ENCODE peak calls at places on chromosomes 3 and 15, in six cellular contexts. V is retinal pigment epithelial cell, N is cardiac fibroblast, O is MM.1S, U is osteoblast, Q is psoas muscle. K is an unnamed sample.

GRCh38 chr3:45968149-45968548 is 24.9 kb downstream of the CXCR6 start:
- DNase-seq in Q (no peak), N (no peak), O (no peak), U (no peak), V (no peak), K (no peak)

GRCh38 chr15:59532770-59533379 is 78.7 kb upstream of the GCNT3 start:
- DNase-seq in N (peak), U (peak), O (peak), Q (no peak), V (no peak), K (peak)

GRCh38 chr15:23806980-23807379 is 119.9 kb upstream of the NDN start:
- DNase-seq in Q (no peak), N (no peak), U (no peak), O (no peak), V (no peak), K (no peak)

GRCh38 chr15:68640791-68641331 is 62.1 kb downstream of the CORO2B start:
- DNase-seq in N (no peak), Q (no peak), V (no peak), O (no peak), U (peak), K (no peak)

GRCh38 chr15:84878504-84878903 is 6.0 kb upstream of the SLC28A1 start:
- DNase-seq in O (peak), U (no peak), V (peak), Q (peak), N (peak), K (peak)

GRCh38 chr15:40333922-40334492 is 6.7 kb downstream of the CCDC9B start:
- DNase-seq in Q (peak), U (peak), N (peak), O (no peak), V (peak), K (peak)

GRCh38 chr3:108131105-108131794 is 40.4 kb upstream of the CD47 start:
- DNase-seq in O (no peak), V (peak), N (peak), Q (no peak), U (peak), K (peak)

GRCh38 chr15:84778194-84778593 is 29.8 kb downstream of the ZNF592 start:
- DNase-seq in V (no peak), N (no peak), U (no peak), O (no peak), Q (no peak), K (no peak)

GRCh38 chr3:45793482-45794176 is 2.7 kb downstream of the SLC6A20 start:
- DNase-seq in O (no peak), N (no peak), V (peak), Q (no peak), U (peak), K (no peak)

GRCh38 chr3:140933109-140933508 is 8.5 kb upstream of the SLC25A36 start:
- DNase-seq in O (no peak), N (no peak), U (no peak), Q (no peak), V (no peak), K (no peak)

GRCh38 chr3:33313331-33313730 is 36.1 kb downstream of the FBXL2 start:
- DNase-seq in Q (no peak), V (no peak), U (no peak), O (no peak), N (peak), K (peak)

GRCh38 chr3:45939341-45939771 is 3.9 kb upstream of the CXCR6 start:
- DNase-seq in V (peak), U (peak), Q (no peak), O (no peak), N (no peak), K (no peak)

GRCh38 chr3:159187232-159187631 is 385.4 kb downstream of the MFSD1 start:
- DNase-seq in Q (no peak), N (no peak), V (no peak), U (no peak), O (no peak), K (no peak)

GRCh38 chr15:60620707-60621106 is 141.8 kb upstream of the ICE2 start:
- DNase-seq in N (no peak), Q (peak), U (no peak), V (no peak), O (no peak), K (no peak)

GRCh38 chr3:103127116-103127630 is 692.4 kb downstream of the ZPLD1 start:
- DNase-seq in U (no peak), V (no peak), N (no peak), O (no peak), Q (no peak), K (no peak)

GRCh38 chr15:91855684-91856553 is 2.4 kb downstream of the SLCO3A1 start:
- DNase-seq in N (no peak), O (no peak), V (no peak), Q (no peak), U (peak), K (no peak)

GRCh38 chr3:17562845-17563244 is 179.6 kb downstream of the TBC1D5 start:
- DNase-seq in V (no peak), Q (no peak), N (no peak), O (no peak), U (no peak), K (no peak)

GRCh38 chr3:139934557-139935070 is 371 bp upstream of the CLSTN2 start:
- DNase-seq in U (no peak), Q (peak), O (no peak), N (peak), V (peak), K (peak)

GRCh38 chr15:75891895-75892294 is 11.8 kb upstream of the FBXO22 start:
- DNase-seq in V (no peak), O (no peak), N (peak), U (peak), Q (no peak), K (peak)

GRCh38 chr3:47421741-47422649 is 41.2 kb downstream of the PTPN23 start:
- DNase-seq in U (peak), V (no peak), O (no peak), Q (peak), N (peak), K (peak)

GRCh38 chr15:91627473-91628309 is 225.8 kb upstream of the SLCO3A1 start:
- DNase-seq in O (no peak), N (no peak), U (no peak), V (peak), Q (no peak), K (no peak)

GRCh38 chr15:83380682-83381081 is 66.5 kb upstream of the SH3GL3 start:
- DNase-seq in U (peak), V (no peak), Q (no peak), O (peak), N (peak), K (peak)

GRCh38 chr3:16821053-16821452 is 63.7 kb upstream of the PLCL2 start:
- DNase-seq in N (no peak), V (no peak), U (peak), O (no peak), Q (no peak), K (no peak)

GRCh38 chr15:67103869-67104268 is 38.5 kb downstream of the SMAD3 start:
- DNase-seq in U (no peak), N (no peak), O (no peak), Q (no peak), V (no peak), K (no peak)

GRCh38 chr3:188590556-188590955 is 436.6 kb downstream of the LPP start:
- DNase-seq in V (no peak), N (no peak), U (no peak), Q (no peak), O (no peak), K (no peak)

GRCh38 chr3:79109758-79110157 is 658.0 kb downstream of the ROBO1 start:
- DNase-seq in Q (no peak), U (peak), N (no peak), O (no peak), V (no peak), K (no peak)

GRCh38 chr3:138587374-138587773 is 6.7 kb downstream of the CEP70 start:
- DNase-seq in O (no peak), Q (no peak), U (no peak), V (no peak), N (no peak), K (no peak)

GRCh38 chr15:85622432-85622831 is 172.3 kb downstream of the KLHL25 start:
- DNase-seq in N (peak), Q (no peak), V (no peak), U (no peak), O (no peak), K (no peak)

DNA sequence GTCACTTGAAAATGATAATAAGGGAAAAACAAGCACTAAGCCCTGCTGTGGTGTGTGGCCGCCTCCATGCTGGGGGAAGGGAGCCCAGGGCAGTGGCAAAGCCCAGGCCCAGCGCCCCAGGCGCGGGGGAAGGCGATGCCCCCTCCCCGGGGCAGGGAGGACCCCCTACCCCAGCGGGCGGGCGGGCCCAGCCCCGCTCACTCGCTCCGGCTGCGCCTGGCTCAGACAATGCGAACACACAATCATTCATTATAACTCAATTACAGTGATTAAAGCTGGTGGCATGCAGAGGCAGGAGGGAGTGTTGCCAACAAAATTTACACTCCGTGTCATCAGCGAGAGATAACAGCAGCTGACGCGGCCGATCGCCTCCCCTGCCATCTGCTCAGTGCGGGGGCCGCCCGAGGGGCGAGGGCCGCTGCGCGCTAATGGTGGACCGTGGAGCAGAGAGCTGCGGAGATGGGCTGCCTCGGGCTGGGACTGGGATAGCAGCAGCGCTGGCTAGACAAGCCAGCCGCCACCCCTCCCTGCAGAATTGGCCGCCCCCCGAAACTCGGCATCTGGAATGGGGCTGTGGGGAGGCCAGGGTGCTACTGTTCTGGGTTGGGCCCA is 64.1 kb downstream of the TLE3 start:
- DNase-seq in N (peak), U (peak), Q (no peak), O (no peak), V (no peak), K (peak)
- H3K4me3 ChIP-seq in N (no peak), U (no peak), Q (no peak), O (no peak), V (no peak), K (peak)

DNA sequence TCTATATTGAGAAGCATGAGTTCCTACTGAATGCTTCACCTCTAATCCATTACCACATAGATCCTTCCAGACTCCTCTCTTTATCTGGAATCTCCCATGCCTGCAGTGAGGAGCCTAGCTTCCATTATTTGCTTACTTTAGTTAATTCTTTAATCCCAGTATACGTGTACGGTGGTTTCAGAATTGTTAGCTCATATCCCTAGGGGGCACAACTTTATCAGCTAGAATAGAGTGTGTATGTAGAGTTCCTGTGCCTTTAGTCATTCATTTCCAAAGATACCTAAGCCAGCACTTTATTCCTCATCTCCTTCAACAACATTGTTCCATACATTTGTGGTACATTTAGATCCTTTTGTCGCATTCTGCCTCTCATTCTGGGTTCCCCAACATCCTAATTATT is 226.0 kb downstream of the TJP1 start:
- DNase-seq in N (peak), U (no peak), O (no peak), Q (no peak), V (no peak), K (no peak)
- TF ChIP-seq CTCF in N (peak), U (peak), O (no peak), Q (no peak), V (peak), K (peak)

GRCh38 chr3:184315506-184315867 is 1.1 kb downstream of the EIF4G1 start:
- DNase-seq in N (no peak), O (peak), Q (no peak), U (peak), V (no peak), K (no peak)

GRCh38 chr3:184316792-184317191 is 2.4 kb downstream of the EIF4G1 start:
- DNase-seq in O (no peak), U (peak), N (peak), Q (no peak), V (no peak), K (no peak)

GRCh38 chr3:184314700-184315505 is 497 bp downstream of the EIF4G1 start:
- DNase-seq in Q (peak), O (peak), U (peak), N (peak), V (no peak), K (peak)

GRCh38 chr3:184315871-184316661 is 1.7 kb downstream of the EIF4G1 start:
- DNase-seq in Q (peak), U (peak), N (peak), V (no peak), O (no peak), K (no peak)

DNA sequence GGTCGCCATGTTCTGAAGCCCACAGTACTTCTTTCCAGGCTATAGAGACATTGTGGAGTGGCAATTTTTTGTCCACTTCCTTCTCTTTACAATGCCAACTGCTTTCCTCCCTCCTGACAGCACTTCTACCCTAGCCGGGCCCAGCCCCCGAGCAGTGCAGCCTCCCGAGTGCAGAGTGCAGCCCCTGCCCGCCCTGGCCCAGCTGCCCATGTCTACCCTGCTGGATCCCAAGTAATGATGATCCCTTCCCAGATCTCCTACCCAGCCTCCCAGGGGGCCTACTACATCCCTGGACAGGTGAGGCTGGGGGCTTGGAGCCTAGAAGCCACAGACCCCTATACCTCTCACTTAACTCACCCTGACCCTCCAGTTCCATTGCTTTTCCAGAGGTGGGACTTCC is 2.8 kb downstream of the EIF4G1 start:
- DNase-seq in U (peak), Q (peak), O (no peak), V (no peak), N (no peak), K (no peak)
- H3K4me3 ChIP-seq in U (peak), Q (peak), O (peak), V (no peak), N (peak), K (peak)

DNA sequence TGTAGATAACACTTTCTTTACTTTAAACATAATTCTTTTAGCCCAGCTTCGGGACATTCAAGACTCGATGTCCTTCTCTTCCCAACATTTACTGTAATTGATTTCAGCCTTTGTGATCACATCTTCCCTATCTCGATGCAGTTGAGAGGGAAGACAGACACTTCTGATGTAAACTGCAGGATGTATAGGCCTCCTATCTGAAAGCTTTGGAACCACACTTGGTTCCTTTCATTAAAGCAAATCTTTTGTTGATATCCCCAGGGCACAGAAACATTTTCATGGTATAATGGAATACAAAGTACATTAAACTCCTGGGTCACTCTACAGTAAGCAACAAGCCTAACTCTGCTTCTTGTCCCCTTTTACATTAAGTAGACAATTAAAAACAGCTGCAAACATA is 6.4 kb downstream of the GRM7 start:
- DNase-seq in N (no peak), Q (no peak), U (no peak), O (no peak), V (no peak), K (no peak)
- TF ChIP-seq CTCF in N (no peak), Q (no peak), U (no peak), O (no peak), V (no peak), K (no peak)

GRCh38 chr3:12993623-12994356 is 79.4 kb downstream of the IQSEC1 start:
- DNase-seq in V (no peak), O (no peak), U (peak), Q (peak), N (no peak), K (no peak)
- H3K4me3 ChIP-seq in V (peak), O (peak), U (peak), Q (peak), N (peak), K (peak)

GRCh38 chr3:69737396-69737795 is 1.9 kb upstream of the MITF start:
- DNase-seq in Q (no peak), U (no peak), V (no peak), N (no peak), O (no peak), K (no peak)
- TF ChIP-seq CTCF in Q (no peak), U (no peak), V (no peak), N (no peak), O (no peak), K (no peak)

K was measured in foreskin fibroblast.